ENCODE peak calls at places on chromosomes 5 and 9, in eight cellular contexts. X is NCI-H2107; S is tibial artery; T is activated naive CD4-positive, alpha-beta T cell; U is iPS-NIHi11; C is fibroblast of the aortic adventitia; B is WERI-Rb-1; W is LoVo. P is an unnamed sample.

GRCh38 chr9:3008091-3008490 is 164.2 kb upstream of the PUM3 start:
- DNase-seq in X (no peak), S (no peak), T (no peak), U (peak), C (no peak), B (no peak), W (no peak), P (no peak)

GRCh38 chr5:1659100-1660036 is 135.6 kb upstream of the LPCAT1 start:
- DNase-seq in X (no peak), S (no peak), T (no peak), U (no peak), C (no peak), B (peak), W (no peak), P (no peak)

GRCh38 chr9:134624827-134625181 is 16.8 kb upstream of the COL5A1 start:
- DNase-seq in X (no peak), S (peak), T (no peak), U (no peak), C (peak), B (peak), W (peak), P (no peak)

GRCh38 chr9:92001244-92001643 is 51.2 kb upstream of the ROR2 start:
- DNase-seq in X (no peak), S (no peak), T (no peak), U (no peak), C (no peak), B (no peak), W (no peak), P (no peak)

GRCh38 chr5:97065475-97065874 is 76.9 kb downstream of the LIX1 start:
- DNase-seq in X (no peak), S (no peak), T (no peak), U (peak), C (no peak), B (no peak), W (no peak), P (no peak)

GRCh38 chr5:88952344-88952743 is 69.4 kb upstream of the MEF2C start:
- DNase-seq in X (peak), S (no peak), T (no peak), U (no peak), C (peak), B (no peak), W (peak), P (peak)

GRCh38 chr5:68479524-68479923 is 264.0 kb downstream of the PIK3R1 start:
- DNase-seq in X (no peak), S (no peak), T (no peak), U (no peak), C (no peak), B (peak), W (no peak), P (no peak)

GRCh38 chr9:36575411-36575882 is 2.8 kb downstream of the MELK start:
- DNase-seq in X (no peak), S (no peak), T (no peak), U (no peak), C (peak), B (no peak), W (no peak), P (no peak)

GRCh38 chr5:123856736-123857135 is 344.8 kb downstream of the CSNK1G3 start:
- DNase-seq in X (no peak), S (no peak), T (no peak), U (no peak), C (peak), B (no peak), W (no peak), P (no peak)

P was measured in NCI-H345.